ENCODE peak calls at places on chromosomes 7 and 10, in seven cellular contexts. D is stomach, S is endothelial cell of umbilical vein, Y is GM12878, P is Panc1, M is transverse colon, I is HCT116. V is an unnamed sample.

GRCh38 chr10:71316081-71316785 is 2.8 kb upstream of the SLC29A3 start:
- DNase-seq in I (no peak), Y (no peak), S (peak), M (no peak), P (no peak), D (no peak), V (no peak)

GRCh38 chr10:133324198-133324792 is 12.4 kb downstream of the CALY start:
- DNase-seq in S (peak), Y (no peak), M (peak), D (peak), P (no peak), I (no peak), V (peak)

GRCh38 chr7:24786941-24787340 is 29.7 kb upstream of the GSDME start:
- DNase-seq in M (no peak), I (peak), S (peak), D (no peak), P (peak), Y (no peak), V (no peak)

GRCh38 chr10:125472037-125472607 is 210.8 kb downstream of the TEX36 start:
- DNase-seq in M (peak), I (no peak), P (no peak), D (no peak), Y (no peak), S (no peak), V (no peak)

GRCh38 chr7:46076527-46076926 is 155.5 kb upstream of the IGFBP3 start:
- DNase-seq in M (no peak), S (no peak), P (no peak), I (no peak), Y (no peak), D (no peak), V (no peak)

GRCh38 chr10:77771450-77771849 is 133.8 kb upstream of the KCNMA1 start:
- DNase-seq in P (no peak), D (no peak), I (no peak), M (no peak), S (no peak), Y (no peak), V (no peak)

GRCh38 chr10:43781480-43782361 is 133.0 kb upstream of the ZNF32 start:
- DNase-seq in P (no peak), D (peak), Y (peak), M (no peak), I (no peak), S (no peak), V (no peak)

GRCh38 chr10:94403034-94403822 is 887 bp downstream of the TBC1D12 start:
- DNase-seq in I (peak), P (no peak), M (peak), Y (peak), S (peak), D (peak), V (peak)

GRCh38 chr7:424961-425793 is 94.5 kb downstream of the PDGFA start:
- DNase-seq in P (no peak), Y (no peak), M (no peak), I (no peak), D (no peak), S (no peak), V (no peak)

GRCh38 chr10:117462424-117462792 is 80.1 kb upstream of the EMX2 start:
- DNase-seq in S (no peak), Y (no peak), D (no peak), I (no peak), P (no peak), M (peak), V (no peak)

GRCh38 chr10:78212134-78212785 is 178.6 kb downstream of the RPS24 start:
- DNase-seq in Y (no peak), D (no peak), S (no peak), M (no peak), P (no peak), I (no peak), V (no peak)

DNA sequence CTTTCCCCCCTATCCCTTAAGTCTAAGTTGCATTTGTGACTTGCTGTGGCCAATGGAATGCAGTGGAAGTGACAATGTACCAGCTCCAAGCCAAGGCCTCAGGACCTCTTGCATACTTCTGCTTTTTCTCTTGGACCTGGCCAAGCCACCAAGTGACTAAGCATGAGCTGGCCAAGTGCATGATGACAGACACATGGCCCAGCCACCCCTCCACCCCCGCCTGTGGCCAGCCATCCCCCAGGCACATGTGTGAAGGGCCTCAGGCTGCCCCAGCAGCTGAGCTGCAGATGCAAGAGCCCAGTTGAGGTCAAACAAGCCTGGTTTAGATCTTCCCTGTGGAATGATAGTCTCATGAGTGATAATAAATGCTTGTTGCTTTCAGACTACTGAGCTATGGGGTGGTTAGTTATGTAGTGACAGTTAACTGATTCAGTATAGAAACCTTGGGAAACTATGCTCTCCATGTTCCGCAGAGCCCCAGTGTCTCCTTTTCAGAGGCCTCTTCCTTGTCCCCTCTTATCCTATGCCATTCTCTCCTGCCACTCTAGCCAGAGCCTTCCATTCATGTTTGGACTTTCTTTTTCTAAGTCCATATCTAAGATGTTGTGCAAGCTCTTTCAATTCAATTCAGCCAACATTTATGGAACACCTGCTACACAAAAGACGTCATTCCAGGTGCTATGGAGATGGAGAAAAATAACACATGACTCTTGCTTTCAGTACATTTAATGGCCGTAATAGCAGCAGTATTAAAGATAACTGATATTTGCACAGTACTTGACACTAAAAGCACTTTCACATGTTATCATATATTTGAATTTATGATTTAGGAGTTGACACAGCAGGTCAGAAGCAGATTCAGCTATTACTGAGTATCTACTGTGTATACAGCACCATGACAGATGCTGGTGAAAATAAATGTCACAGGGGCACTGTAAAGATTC is 55.5 kb upstream of the LOXL4 start:
- DNase-seq in S (peak), M (peak), D (peak), Y (no peak), I (peak), P (peak), V (no peak)
- TF ChIP-seq POLR2AphosphoS5 in S (peak), M (peak), D (peak), Y (no peak), I (peak), P (peak), V (no peak)

GRCh38 chr7:28291559-28291958 is 111.0 kb upstream of the JAZF1 start:
- DNase-seq in S (no peak), P (no peak), D (no peak), M (no peak), I (no peak), Y (no peak), V (no peak)
- TF ChIP-seq POLR2AphosphoS5 in S (no peak), P (no peak), D (no peak), M (no peak), I (no peak), Y (no peak), V (no peak)

GRCh38 chr10:100346351-100346764 is 675 bp upstream of the SCD start:
- DNase-seq in Y (peak), I (peak), P (no peak), S (peak), M (peak), D (peak), V (peak)
- TF ChIP-seq POLR2AphosphoS5 in Y (no peak), I (peak), P (no peak), S (peak), M (no peak), D (no peak), V (no peak)

GRCh38 chr10:11742009-11742778 is at the start of gene ECHDC3:
- DNase-seq in M (peak), S (peak), P (no peak), D (peak), I (no peak), Y (no peak), V (peak)
- TF ChIP-seq POLR2AphosphoS5 in M (no peak), S (no peak), P (no peak), D (peak), I (peak), Y (no peak), V (no peak)

DNA sequence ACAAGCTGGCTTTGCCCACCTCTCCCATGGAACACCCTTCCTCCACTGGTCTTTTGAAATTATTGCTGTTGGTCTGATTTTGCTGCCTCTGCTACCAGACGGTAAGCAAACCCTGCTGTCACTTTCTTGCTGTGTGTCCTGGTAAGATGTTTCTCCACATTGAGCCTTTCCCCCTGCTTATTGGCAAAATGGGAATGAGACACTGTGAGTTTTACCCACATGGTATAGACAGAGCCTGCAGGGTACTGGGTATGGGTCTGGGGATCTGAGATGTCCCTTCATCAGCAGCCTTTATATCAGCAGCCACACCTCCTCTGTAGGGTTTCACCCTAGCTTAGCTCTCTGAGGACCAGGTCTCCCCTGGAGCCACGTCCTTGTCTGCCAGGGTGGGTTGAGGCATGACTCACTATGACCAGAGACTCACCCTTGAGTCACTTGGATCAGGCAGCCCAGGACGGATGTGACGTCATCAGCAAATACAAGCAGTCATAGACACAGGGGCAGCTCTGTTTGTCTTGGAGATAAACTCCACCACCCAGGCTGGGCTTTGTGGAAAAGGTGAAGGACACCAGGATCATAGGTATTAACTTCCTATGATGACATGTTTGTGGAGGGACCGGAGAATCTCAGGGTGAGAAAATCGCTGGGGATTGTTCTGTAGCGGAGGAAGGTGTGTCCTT is 17.9 kb upstream of the BAIAP2L1 start:
- DNase-seq in I (peak), D (peak), M (peak), S (peak), Y (no peak), P (peak), V (no peak)
- TF ChIP-seq POLR2AphosphoS5 in I (no peak), D (peak), M (peak), S (peak), Y (no peak), P (peak), V (no peak)

V was measured in prostate gland.